ENCODE peak calls at places on chromosomes 16 and 17, in four cellular contexts. H is choroid plexus epithelial cell; Y is activated naive CD4-positive, alpha-beta T cell treated with anti-CD3 and anti-CD28 coated beads for 36 hours; K is endothelial cell of umbilical vein. L is an unnamed sample.

GRCh38 chr16:52896478-52897164 is 156.1 kb downstream of the CHD9NB start:
- DNase-seq in Y (no peak), H (no peak), K (no peak), L (no peak)

GRCh38 chr17:40179923-40180659 is 2.8 kb downstream of the RAPGEFL1 start:
- DNase-seq in H (peak), K (no peak), Y (no peak), L (no peak)

GRCh38 chr16:49828545-49829267 is 27.2 kb downstream of the ZNF423 start:
- DNase-seq in K (no peak), Y (no peak), H (no peak), L (no peak)

GRCh38 chr17:78559749-78560368 is 17.3 kb downstream of the DNAH17 start:
- DNase-seq in Y (peak), H (no peak), K (no peak), L (peak)

GRCh38 chr17:3964203-3965122 is at the start of gene ATP2A3:
- DNase-seq in H (peak), K (no peak), Y (peak), L (peak)

GRCh38 chr16:14194706-14195105 is 123.6 kb downstream of the MRTFB start:
- DNase-seq in K (no peak), H (no peak), Y (peak), L (no peak)

GRCh38 chr17:65055280-65055707 is 1.2 kb downstream of the GNA13 start:
- DNase-seq in Y (peak), K (no peak), H (no peak), L (no peak)

GRCh38 chr17:47907932-47908562 is 12.0 kb downstream of the SP2 start:
- DNase-seq in K (no peak), Y (no peak), H (peak), L (no peak)

GRCh38 chr17:50468120-50469004 is at the start of gene CHAD:
- DNase-seq in H (no peak), Y (no peak), K (no peak), L (no peak)

GRCh38 chr16:47581114-47581513 is 120.0 kb downstream of the PHKB start:
- DNase-seq in K (no peak), H (peak), Y (no peak), L (no peak)

GRCh38 chr16:23013484-23013883 is 135.8 kb downstream of the USP31 start:
- DNase-seq in Y (no peak), H (peak), K (peak), L (peak)

GRCh38 chr16:58589311-58589890 is 40.2 kb downstream of the CNOT1 start:
- DNase-seq in K (no peak), H (no peak), Y (no peak), L (peak)

GRCh38 chr17:81365148-81365600 is 30.1 kb upstream of the BAHCC1 start:
- DNase-seq in K (peak), H (peak), Y (peak), L (no peak)

GRCh38 chr16:2195316-2196161 is 866 bp downstream of the CASKIN1 start:
- DNase-seq in K (no peak), Y (no peak), H (no peak), L (no peak)

GRCh38 chr16:85386467-85387170 is 226.5 kb upstream of the GSE1 start:
- DNase-seq in K (no peak), H (no peak), Y (no peak), L (no peak)

GRCh38 chr17:2343421-2343820 is 6.1 kb downstream of the SGSM2 start:
- DNase-seq in Y (peak), H (no peak), K (no peak), L (no peak)

GRCh38 chr17:13593757-13594156 is 8.0 kb downstream of the HS3ST3A1 start:
- DNase-seq in K (no peak), Y (no peak), H (peak), L (no peak)

GRCh38 chr17:62703776-62704380 is 76.4 kb downstream of the MRC2 start:
- DNase-seq in Y (peak), H (peak), K (peak), L (peak)

GRCh38 chr16:57314161-57314785 is 29.8 kb upstream of the PLLP start:
- DNase-seq in K (peak), H (peak), Y (no peak), L (no peak)

GRCh38 chr16:52578007-52578828 is 31.3 kb upstream of the TOX3 start:
- DNase-seq in Y (no peak), H (no peak), K (no peak), L (no peak)

GRCh38 chr16:84096447-84097005 is 20.2 kb downstream of the MBTPS1 start:
- DNase-seq in K (no peak), H (no peak), Y (no peak), L (no peak)

GRCh38 chr16:72371307-72372081 is 199.5 kb upstream of the PMFBP1 start:
- DNase-seq in Y (no peak), K (peak), H (peak), L (no peak)

GRCh38 chr16:30997887-30998711 is 12.3 kb downstream of the STX1B start:
- DNase-seq in K (no peak), H (peak), Y (no peak), L (no peak)

GRCh38 chr16:66472961-66473610 is 46.0 kb downstream of the BEAN1 start:
- DNase-seq in H (no peak), K (no peak), Y (no peak), L (no peak)

GRCh38 chr17:73390221-73390620 is 78.4 kb upstream of the CDC42EP4 start:
- DNase-seq in K (no peak), H (no peak), Y (no peak), L (no peak)

GRCh38 chr16:824194-824593 is 23.7 kb upstream of the GNG13 start:
- DNase-seq in Y (no peak), K (no peak), H (no peak), L (no peak)

GRCh38 chr17:82889496-82890338 is 49.9 kb upstream of the ZNF750 start:
- DNase-seq in H (no peak), K (no peak), Y (no peak), L (no peak)

GRCh38 chr16:85401917-85402766 is 211.0 kb upstream of the GSE1 start:
- DNase-seq in H (no peak), K (no peak), Y (peak), L (no peak)

GRCh38 chr16:82136956-82137818 is 32.8 kb downstream of the MPHOSPH6 start:
- DNase-seq in H (peak), Y (no peak), K (peak), L (no peak)

GRCh38 chr16:67555795-67556212 is 6.5 kb upstream of the CTCF start:
- DNase-seq in H (peak), K (peak), Y (peak), L (no peak)

GRCh38 chr16:57372372-57373116 is at the start of gene CX3CL1:
- DNase-seq in Y (no peak), H (peak), K (peak), L (no peak)

GRCh38 chr17:72554508-72554907 is 433.7 kb downstream of the SOX9 start:
- DNase-seq in K (no peak), H (no peak), Y (no peak), L (no peak)

GRCh38 chr16:84703671-84704070 is 3.9 kb downstream of the USP10 start:
- DNase-seq in Y (no peak), H (peak), K (no peak), L (no peak)

GRCh38 chr17:1742371-1743093 is at the start of gene SERPINF2:
- DNase-seq in K (no peak), Y (no peak), H (no peak), L (peak)

GRCh38 chr16:57141822-57142631 is 43.8 kb downstream of the PSME3IP1 start:
- DNase-seq in K (no peak), H (no peak), Y (peak), L (no peak)

L was measured in Karpas-422.